ENCODE peak calls at places on chromosomes 4 and X, in four cellular contexts. D, G, Y and R are unnamed samples.

GRCh38 chrX:30971761-30972603 is 82.9 kb upstream of the TAB3 start:
- DNase-seq in D (no peak), G (no peak), Y (peak), R (peak)

GRCh38 chr4:110005461-110006056 is 92.9 kb downstream of the EGF start:
- DNase-seq in D (no peak), G (no peak), Y (no peak), R (peak)

GRCh38 chr4:158930573-158930972 is 161.7 kb downstream of the FNIP2 start:
- DNase-seq in D (no peak), G (no peak), Y (no peak), R (no peak)

GRCh38 chr4:2806392-2807355 is 13.8 kb downstream of the SH3BP2 start:
- DNase-seq in D (no peak), G (peak), Y (no peak), R (peak)

GRCh38 chrX:74119016-74119910 is 184.7 kb upstream of the ZCCHC13 start:
- DNase-seq in D (no peak), G (no peak), Y (no peak), R (no peak)

GRCh38 chrX:11381464-11381863 is 88.3 kb downstream of the AMELX start:
- DNase-seq in D (no peak), G (no peak), Y (peak), R (peak)

GRCh38 chr4:65392488-65392887 is 277.8 kb downstream of the EPHA5 start:
- DNase-seq in D (no peak), G (no peak), Y (no peak), R (no peak)

GRCh38 chr4:186342582-186342981 is 76.6 kb downstream of the F11 start:
- DNase-seq in D (no peak), G (no peak), Y (no peak), R (no peak)

GRCh38 chr4:156999175-156999517 is 27.5 kb upstream of the PDGFC start:
- DNase-seq in D (peak), G (no peak), Y (peak), R (peak)

GRCh38 chrX:11129546-11129945 is 18.4 kb downstream of the HCCS start:
- DNase-seq in D (no peak), G (no peak), Y (no peak), R (no peak)

GRCh38 chr4:37951465-37952352 is 8.5 kb upstream of the PTTG2 start:
- DNase-seq in D (no peak), G (no peak), Y (no peak), R (no peak)

GRCh38 chrX:84724576-84724975 is 222.3 kb upstream of the HDX start:
- DNase-seq in D (no peak), G (no peak), Y (no peak), R (no peak)

GRCh38 chr4:152591876-152592275 is 56.0 kb upstream of the FBXW7 start:
- DNase-seq in D (no peak), G (no peak), Y (no peak), R (no peak)

GRCh38 chr4:24736066-24736465 is 59.3 kb upstream of the SOD3 start:
- DNase-seq in D (no peak), G (no peak), Y (no peak), R (no peak)

GRCh38 chrX:13569479-13570244 is at the start of gene EGFL6:
- DNase-seq in D (no peak), G (no peak), Y (no peak), R (no peak)

GRCh38 chr4:109947457-109947856 is 34.8 kb downstream of the EGF start:
- DNase-seq in D (no peak), G (no peak), Y (no peak), R (no peak)

GRCh38 chr4:8319731-8320385 is 50.3 kb downstream of the HTRA3 start:
- DNase-seq in D (no peak), G (peak), Y (no peak), R (no peak)

GRCh38 chr4:90425893-90426292 is 298.7 kb downstream of the CCSER1 start:
- DNase-seq in D (no peak), G (no peak), Y (no peak), R (no peak)

GRCh38 chr4:206054-206453 is 81.8 kb downstream of the ZNF718 start:
- DNase-seq in D (no peak), G (no peak), Y (no peak), R (no peak)

GRCh38 chr4:56641494-56642051 is 39.5 kb downstream of the HOPX start:
- DNase-seq in D (no peak), G (no peak), Y (no peak), R (no peak)

GRCh38 chrX:65690057-65690855 is 22.8 kb downstream of the MSN start:
- DNase-seq in D (no peak), G (no peak), Y (no peak), R (no peak)

GRCh38 chr4:70902577-70903281 is 560 bp downstream of the MOB1B start:
- DNase-seq in D (peak), G (no peak), Y (no peak), R (no peak)

GRCh38 chr4:109414938-109415337 is 18.7 kb upstream of the SEC24B start:
- DNase-seq in D (no peak), G (no peak), Y (no peak), R (no peak)

GRCh38 chrX:108736509-108737479 is at the start of gene IRS4:
- DNase-seq in D (no peak), G (peak), Y (peak), R (no peak)

GRCh38 chr4:6342530-6343293 is 73.1 kb downstream of the WFS1 start:
- DNase-seq in D (no peak), G (peak), Y (no peak), R (no peak)

GRCh38 chr4:118313098-118313497 is 39.7 kb downstream of the PRSS12 start:
- DNase-seq in D (no peak), G (no peak), Y (no peak), R (no peak)

GRCh38 chrX:102746134-102746584 is 25.6 kb downstream of the GPRASP3 start:
- DNase-seq in D (no peak), G (peak), Y (no peak), R (no peak)

GRCh38 chr4:56134272-56134671 is 185.5 kb downstream of the CEP135 start:
- DNase-seq in D (no peak), G (no peak), Y (no peak), R (no peak)

GRCh38 chrX:7318661-7319060 is 170.7 kb upstream of the PUDP start:
- DNase-seq in D (no peak), G (no peak), Y (no peak), R (no peak)

GRCh38 chr4:148044889-148045352 is 313.0 kb downstream of the ARHGAP10 start:
- DNase-seq in D (no peak), G (no peak), Y (no peak), R (no peak)

GRCh38 chr4:165096776-165097175 is 15.9 kb downstream of the TMEM192 start:
- DNase-seq in D (no peak), G (no peak), Y (no peak), R (no peak)

GRCh38 chrX:54482839-54483593 is 13.0 kb downstream of the FGD1 start:
- DNase-seq in D (no peak), G (peak), Y (no peak), R (no peak)

GRCh38 chr4:185833055-185833598 is 21.1 kb upstream of the SORBS2 start:
- DNase-seq in D (no peak), G (no peak), Y (no peak), R (peak)

GRCh38 chr4:156291317-156291716 is 337.7 kb upstream of the CTSO start:
- DNase-seq in D (no peak), G (no peak), Y (no peak), R (no peak)

GRCh38 chrX:100817340-100817739 is 2.9 kb upstream of the CSTF2 start:
- DNase-seq in D (no peak), G (no peak), Y (no peak), R (no peak)

DNA sequence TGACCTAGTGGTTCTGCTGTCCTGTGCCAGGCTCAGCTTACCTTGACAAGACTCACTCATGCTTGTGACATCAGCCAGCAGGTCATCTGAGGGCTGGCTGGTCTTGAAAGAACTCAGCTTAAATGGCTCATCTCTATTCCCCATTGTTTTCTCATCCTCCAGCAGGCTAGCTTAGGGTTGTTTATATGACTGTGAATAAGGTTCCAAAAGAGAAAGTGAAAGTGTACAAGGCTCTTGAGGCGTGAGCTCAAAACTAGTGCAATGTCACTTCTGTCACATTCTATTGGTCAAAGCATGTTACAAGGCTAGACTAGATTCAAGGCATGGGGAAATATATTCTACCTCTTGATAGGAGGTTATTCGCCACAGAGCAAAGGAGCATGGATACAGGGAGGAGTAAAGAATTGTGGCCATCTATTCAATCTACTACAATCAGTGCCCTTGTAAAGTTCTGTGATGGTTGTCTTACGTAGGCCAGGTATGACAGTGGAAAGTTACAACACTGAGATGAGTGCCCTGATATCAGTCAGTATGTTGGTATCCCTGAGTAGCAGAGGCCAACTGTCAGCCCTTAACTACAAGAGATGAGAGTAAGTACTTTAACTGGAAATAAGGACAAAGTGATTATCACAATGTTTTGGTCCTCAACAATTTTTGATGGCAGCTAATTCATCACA is 19.8 kb upstream of the TMLHE start:
- DNase-seq in D (no peak), G (no peak), Y (no peak), R (peak)
- H3K27ac ChIP-seq in D (no peak), G (no peak), Y (no peak), R (peak)

GRCh38 chrX:16223385-16223784 is 56.1 kb downstream of the MAGEB17 start:
- DNase-seq in D (no peak), G (no peak), Y (no peak), R (no peak)
- H3K27ac ChIP-seq in D (no peak), G (no peak), Y (no peak), R (no peak)

GRCh38 chr4:46934731-46935130 is 25.7 kb upstream of the COX7B2 start:
- DNase-seq in D (no peak), G (no peak), Y (no peak), R (peak)
- H3K27ac ChIP-seq in D (no peak), G (no peak), Y (no peak), R (no peak)

GRCh38 chr4:183253451-183253850 is 66.6 kb downstream of the CLDN22 start:
- DNase-seq in D (no peak), G (no peak), Y (no peak), R (no peak)

GRCh38 chr4:183254162-183254561 is 65.9 kb downstream of the CLDN22 start:
- DNase-seq in D (no peak), G (no peak), Y (no peak), R (peak)

GRCh38 chr4:183256343-183256742 is 63.7 kb downstream of the CLDN22 start:
- DNase-seq in D (no peak), G (peak), Y (no peak), R (no peak)

GRCh38 chr4:183256756-183257385 is 63.2 kb downstream of the CLDN22 start:
- DNase-seq in D (no peak), G (peak), Y (no peak), R (peak)

GRCh38 chr4:183255487-183255886 is 64.6 kb downstream of the CLDN22 start:
- DNase-seq in D (no peak), G (no peak), Y (no peak), R (no peak)
- H3K27ac ChIP-seq in D (no peak), G (peak), Y (no peak), R (no peak)

GRCh38 chr4:79413486-79413885 is 5.5 kb upstream of the GK2 start:
- DNase-seq in D (no peak), G (no peak), Y (no peak), R (no peak)
- H3K27ac ChIP-seq in D (no peak), G (no peak), Y (no peak), R (no peak)

GRCh38 chr4:107837298-107837697 is 12.6 kb downstream of the SGMS2 start:
- DNase-seq in D (no peak), G (no peak), Y (no peak), R (peak)

GRCh38 chr4:107831140-107831539 is 6.4 kb downstream of the SGMS2 start:
- DNase-seq in D (no peak), G (no peak), Y (no peak), R (no peak)

GRCh38 chr4:107835409-107835808 is 10.7 kb downstream of the SGMS2 start:
- DNase-seq in D (no peak), G (no peak), Y (no peak), R (no peak)

GRCh38 chr4:107832275-107832807 is 7.6 kb downstream of the SGMS2 start:
- DNase-seq in D (no peak), G (no peak), Y (no peak), R (no peak)

GRCh38 chr4:107834241-107834856 is 9.6 kb downstream of the SGMS2 start:
- DNase-seq in D (no peak), G (no peak), Y (no peak), R (no peak)
- H3K27ac ChIP-seq in D (no peak), G (no peak), Y (no peak), R (no peak)

GRCh38 chrX:134623293-134624045 is 34.8 kb downstream of the PLAC1 start:
- DNase-seq in D (no peak), G (no peak), Y (no peak), R (no peak)
- H3K27ac ChIP-seq in D (no peak), G (no peak), Y (no peak), R (no peak)

GRCh38 chr4:25872851-25873631 is 10.3 kb upstream of the SEL1L3 start:
- DNase-seq in D (no peak), G (no peak), Y (no peak), R (no peak)

GRCh38 chr4:25873632-25874129 is 10.9 kb upstream of the SEL1L3 start:
- DNase-seq in D (no peak), G (no peak), Y (no peak), R (no peak)

GRCh38 chr4:25878676-25879075 is 15.9 kb upstream of the SEL1L3 start:
- DNase-seq in D (no peak), G (no peak), Y (no peak), R (no peak)

GRCh38 chr4:25875281-25875745 is 12.5 kb upstream of the SEL1L3 start:
- DNase-seq in D (no peak), G (no peak), Y (no peak), R (no peak)

DNA sequence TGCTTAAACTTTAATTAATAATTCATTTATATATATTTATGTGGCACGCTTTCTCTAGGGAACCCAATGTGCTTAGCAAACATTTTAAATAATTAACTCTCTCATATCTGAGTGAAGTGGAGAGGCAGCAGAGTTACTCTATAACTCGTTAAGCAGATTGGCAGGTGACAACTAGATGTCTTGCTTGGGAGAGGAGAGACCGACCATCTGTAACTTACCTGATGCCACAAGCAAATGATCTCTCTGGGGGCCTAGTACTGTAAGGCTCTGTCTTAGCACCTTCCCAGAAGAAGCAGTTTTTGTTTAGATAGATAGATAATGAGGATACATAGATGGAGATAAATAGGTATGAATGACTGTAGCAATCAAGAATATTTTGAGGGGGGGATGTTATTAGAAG is 11.9 kb upstream of the SEL1L3 start:
- DNase-seq in D (no peak), G (no peak), Y (no peak), R (no peak)
- H3K27ac ChIP-seq in D (no peak), G (no peak), Y (no peak), R (no peak)

GRCh38 chr4:21952549-21952948 is 4.0 kb upstream of the KCNIP4 start:
- DNase-seq in D (no peak), G (no peak), Y (no peak), R (peak)

GRCh38 chr4:21949073-21949457 is 493 bp upstream of the KCNIP4 start:
- DNase-seq in D (no peak), G (peak), Y (no peak), R (peak)

GRCh38 chr4:21947768-21948346 is 715 bp downstream of the KCNIP4 start:
- DNase-seq in D (no peak), G (no peak), Y (no peak), R (no peak)

GRCh38 chr4:21946858-21947257 is 1.7 kb downstream of the KCNIP4 start:
- DNase-seq in D (no peak), G (no peak), Y (no peak), R (no peak)

GRCh38 chr4:21948347-21949072 is at the start of gene KCNIP4:
- DNase-seq in D (no peak), G (peak), Y (no peak), R (no peak)
- H3K27ac ChIP-seq in D (no peak), G (peak), Y (no peak), R (no peak)